ENCODE peak calls at places on chromosome 6, in six cellular contexts. One of them, this sample, is unnamed.

GRCh38 chr6:15375018-15375417 is 129.1 kb downstream of the JARID2 start:
- DNase-seq in H9: no peak
- DNase-seq in RWPE2: no peak
- DNase-seq in natural killer cell: no peak
- DNase-seq in brain microvascular endothelial cell: no peak
- DNase-seq in kidney epithelial cell: no peak
- DNase-seq in this sample: no peak

GRCh38 chr6:56851541-56852248 is 103.2 kb upstream of the BEND6 start:
- DNase-seq in H9: peak
- DNase-seq in RWPE2: no peak
- DNase-seq in natural killer cell: no peak
- DNase-seq in brain microvascular endothelial cell: peak
- DNase-seq in kidney epithelial cell: no peak
- DNase-seq in this sample: no peak

GRCh38 chr6:53464942-53465460 is 79.9 kb downstream of the GCLC start:
- DNase-seq in H9: no peak
- DNase-seq in RWPE2: no peak
- DNase-seq in natural killer cell: no peak
- DNase-seq in brain microvascular endothelial cell: no peak
- DNase-seq in kidney epithelial cell: no peak
- DNase-seq in this sample: no peak

GRCh38 chr6:1381397-1382330 is 7.7 kb upstream of the FOXF2 start:
- DNase-seq in H9: peak
- DNase-seq in RWPE2: no peak
- DNase-seq in natural killer cell: peak
- DNase-seq in brain microvascular endothelial cell: no peak
- DNase-seq in kidney epithelial cell: no peak
- DNase-seq in this sample: peak

GRCh38 chr6:14040042-14040441 is 77.5 kb upstream of the CD83 start:
- DNase-seq in H9: no peak
- DNase-seq in RWPE2: no peak
- DNase-seq in natural killer cell: no peak
- DNase-seq in brain microvascular endothelial cell: no peak
- DNase-seq in kidney epithelial cell: no peak
- DNase-seq in this sample: no peak

GRCh38 chr6:69795469-69796080 is 1.2 kb downstream of the LMBRD1 start:
- DNase-seq in H9: no peak
- DNase-seq in RWPE2: no peak
- DNase-seq in natural killer cell: no peak
- DNase-seq in brain microvascular endothelial cell: no peak
- DNase-seq in kidney epithelial cell: no peak
- DNase-seq in this sample: no peak

GRCh38 chr6:163296835-163297519 is 117.5 kb upstream of the QKI start:
- DNase-seq in H9: no peak
- DNase-seq in RWPE2: no peak
- DNase-seq in natural killer cell: no peak
- DNase-seq in brain microvascular endothelial cell: no peak
- DNase-seq in kidney epithelial cell: peak
- DNase-seq in this sample: no peak

GRCh38 chr6:13007744-13008143 is 291.2 kb downstream of the PHACTR1 start:
- DNase-seq in H9: no peak
- DNase-seq in RWPE2: no peak
- DNase-seq in natural killer cell: no peak
- DNase-seq in brain microvascular endothelial cell: no peak
- DNase-seq in kidney epithelial cell: no peak
- DNase-seq in this sample: no peak

GRCh38 chr6:16473184-16473907 is 235.0 kb downstream of the GMPR start:
- DNase-seq in H9: no peak
- DNase-seq in RWPE2: no peak
- DNase-seq in natural killer cell: no peak
- DNase-seq in brain microvascular endothelial cell: no peak
- DNase-seq in kidney epithelial cell: no peak
- DNase-seq in this sample: no peak

GRCh38 chr6:156791261-156791850 is 14.2 kb downstream of the ARID1B start:
- DNase-seq in H9: no peak
- DNase-seq in RWPE2: no peak
- DNase-seq in natural killer cell: no peak
- DNase-seq in brain microvascular endothelial cell: peak
- DNase-seq in kidney epithelial cell: no peak
- DNase-seq in this sample: no peak

GRCh38 chr6:170225852-170226417 is 64.9 kb downstream of the DLL1 start:
- DNase-seq in H9: no peak
- DNase-seq in RWPE2: peak
- DNase-seq in natural killer cell: no peak
- DNase-seq in brain microvascular endothelial cell: no peak
- DNase-seq in kidney epithelial cell: no peak
- DNase-seq in this sample: no peak

GRCh38 chr6:113412589-113413367 is 444.4 kb upstream of the MARCKS start:
- DNase-seq in H9: no peak
- DNase-seq in RWPE2: no peak
- DNase-seq in natural killer cell: no peak
- DNase-seq in brain microvascular endothelial cell: no peak
- DNase-seq in kidney epithelial cell: no peak
- DNase-seq in this sample: no peak

GRCh38 chr6:34573567-34574183 is 17.5 kb upstream of the SPDEF start:
- DNase-seq in H9: no peak
- DNase-seq in RWPE2: no peak
- DNase-seq in natural killer cell: no peak
- DNase-seq in brain microvascular endothelial cell: no peak
- DNase-seq in kidney epithelial cell: no peak
- DNase-seq in this sample: no peak
- TF ChIP-seq CTCF in H9: no peak
- TF ChIP-seq CTCF in RWPE2: no peak
- TF ChIP-seq CTCF in natural killer cell: no peak
- TF ChIP-seq CTCF in brain microvascular endothelial cell: no peak
- TF ChIP-seq CTCF in kidney epithelial cell: no peak
- TF ChIP-seq CTCF in this sample: no peak

GRCh38 chr6:158863646-158864045 is 44.5 kb upstream of the EZR start:
- DNase-seq in H9: no peak
- DNase-seq in RWPE2: no peak
- DNase-seq in natural killer cell: no peak
- DNase-seq in brain microvascular endothelial cell: peak
- DNase-seq in kidney epithelial cell: no peak
- DNase-seq in this sample: no peak
- TF ChIP-seq CTCF in H9: no peak
- TF ChIP-seq CTCF in RWPE2: no peak
- TF ChIP-seq CTCF in natural killer cell: no peak
- TF ChIP-seq CTCF in brain microvascular endothelial cell: no peak
- TF ChIP-seq CTCF in kidney epithelial cell: no peak
- TF ChIP-seq CTCF in this sample: no peak

DNA sequence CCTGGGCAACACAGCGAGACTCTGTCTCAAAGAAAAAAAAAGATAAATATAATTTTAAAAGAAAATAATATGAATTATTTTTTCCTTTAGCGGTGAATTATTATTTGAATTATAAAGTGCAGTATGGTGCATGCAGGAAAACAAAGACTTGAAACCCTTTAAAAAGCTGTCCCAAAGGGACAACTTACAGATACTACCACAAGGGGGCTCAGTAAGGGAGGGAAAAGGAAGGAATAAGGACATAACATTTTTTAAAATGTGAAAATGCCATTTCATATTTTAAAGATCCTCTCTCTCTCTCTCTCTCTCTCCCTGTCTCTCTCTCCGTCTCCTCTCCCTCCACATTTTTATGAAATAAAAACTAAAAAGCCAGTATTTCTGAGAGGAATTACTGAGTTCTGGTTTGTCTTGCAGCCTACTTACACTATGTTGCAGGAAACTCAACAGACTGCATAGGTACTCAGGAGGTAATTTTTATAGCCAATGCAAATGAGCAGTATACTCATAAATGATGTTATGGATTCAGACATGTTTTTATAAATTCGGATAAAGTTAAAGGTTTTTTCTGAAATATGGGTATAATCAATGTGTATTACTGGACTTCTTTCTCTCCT is 455.0 kb upstream of the GJE1 start:
- DNase-seq in H9: no peak
- DNase-seq in RWPE2: no peak
- DNase-seq in natural killer cell: no peak
- DNase-seq in brain microvascular endothelial cell: peak
- DNase-seq in kidney epithelial cell: no peak
- DNase-seq in this sample: no peak
- TF ChIP-seq CTCF in H9: peak
- TF ChIP-seq CTCF in RWPE2: peak
- TF ChIP-seq CTCF in natural killer cell: peak
- TF ChIP-seq CTCF in brain microvascular endothelial cell: peak
- TF ChIP-seq CTCF in kidney epithelial cell: peak
- TF ChIP-seq CTCF in this sample: peak

GRCh38 chr6:8064638-8065518 is 689 bp upstream of the BLOC1S5 start:
- DNase-seq in H9: peak
- DNase-seq in RWPE2: no peak
- DNase-seq in natural killer cell: no peak
- DNase-seq in brain microvascular endothelial cell: no peak
- DNase-seq in kidney epithelial cell: no peak
- DNase-seq in this sample: no peak

GRCh38 chr6:8059129-8059528 is 5.1 kb downstream of the BLOC1S5 start:
- DNase-seq in H9: no peak
- DNase-seq in RWPE2: no peak
- DNase-seq in natural killer cell: no peak
- DNase-seq in brain microvascular endothelial cell: no peak
- DNase-seq in kidney epithelial cell: no peak
- DNase-seq in this sample: no peak

GRCh38 chr6:8060346-8060745 is 3.8 kb downstream of the BLOC1S5 start:
- DNase-seq in H9: no peak
- DNase-seq in RWPE2: no peak
- DNase-seq in natural killer cell: no peak
- DNase-seq in brain microvascular endothelial cell: no peak
- DNase-seq in kidney epithelial cell: no peak
- DNase-seq in this sample: no peak

GRCh38 chr6:8063762-8064637 is at the start of gene BLOC1S5:
- DNase-seq in H9: peak
- DNase-seq in RWPE2: peak
- DNase-seq in natural killer cell: peak
- DNase-seq in brain microvascular endothelial cell: peak
- DNase-seq in kidney epithelial cell: peak
- DNase-seq in this sample: peak

GRCh38 chr6:8061736-8062135 is 2.5 kb downstream of the BLOC1S5 start:
- DNase-seq in H9: no peak
- DNase-seq in RWPE2: no peak
- DNase-seq in natural killer cell: no peak
- DNase-seq in brain microvascular endothelial cell: no peak
- DNase-seq in kidney epithelial cell: no peak
- DNase-seq in this sample: no peak
- TF ChIP-seq CTCF in H9: no peak
- TF ChIP-seq CTCF in RWPE2: no peak
- TF ChIP-seq CTCF in natural killer cell: no peak
- TF ChIP-seq CTCF in brain microvascular endothelial cell: no peak
- TF ChIP-seq CTCF in kidney epithelial cell: no peak
- TF ChIP-seq CTCF in this sample: no peak

GRCh38 chr6:166772518-166772917 is 145.5 kb upstream of the RPS6KA2 start:
- DNase-seq in H9: peak
- DNase-seq in RWPE2: no peak
- DNase-seq in natural killer cell: no peak
- DNase-seq in brain microvascular endothelial cell: no peak
- DNase-seq in kidney epithelial cell: no peak
- DNase-seq in this sample: no peak
- TF ChIP-seq CTCF in H9: peak
- TF ChIP-seq CTCF in RWPE2: peak
- TF ChIP-seq CTCF in natural killer cell: no peak
- TF ChIP-seq CTCF in brain microvascular endothelial cell: peak
- TF ChIP-seq CTCF in kidney epithelial cell: peak
- TF ChIP-seq CTCF in this sample: no peak

DNA sequence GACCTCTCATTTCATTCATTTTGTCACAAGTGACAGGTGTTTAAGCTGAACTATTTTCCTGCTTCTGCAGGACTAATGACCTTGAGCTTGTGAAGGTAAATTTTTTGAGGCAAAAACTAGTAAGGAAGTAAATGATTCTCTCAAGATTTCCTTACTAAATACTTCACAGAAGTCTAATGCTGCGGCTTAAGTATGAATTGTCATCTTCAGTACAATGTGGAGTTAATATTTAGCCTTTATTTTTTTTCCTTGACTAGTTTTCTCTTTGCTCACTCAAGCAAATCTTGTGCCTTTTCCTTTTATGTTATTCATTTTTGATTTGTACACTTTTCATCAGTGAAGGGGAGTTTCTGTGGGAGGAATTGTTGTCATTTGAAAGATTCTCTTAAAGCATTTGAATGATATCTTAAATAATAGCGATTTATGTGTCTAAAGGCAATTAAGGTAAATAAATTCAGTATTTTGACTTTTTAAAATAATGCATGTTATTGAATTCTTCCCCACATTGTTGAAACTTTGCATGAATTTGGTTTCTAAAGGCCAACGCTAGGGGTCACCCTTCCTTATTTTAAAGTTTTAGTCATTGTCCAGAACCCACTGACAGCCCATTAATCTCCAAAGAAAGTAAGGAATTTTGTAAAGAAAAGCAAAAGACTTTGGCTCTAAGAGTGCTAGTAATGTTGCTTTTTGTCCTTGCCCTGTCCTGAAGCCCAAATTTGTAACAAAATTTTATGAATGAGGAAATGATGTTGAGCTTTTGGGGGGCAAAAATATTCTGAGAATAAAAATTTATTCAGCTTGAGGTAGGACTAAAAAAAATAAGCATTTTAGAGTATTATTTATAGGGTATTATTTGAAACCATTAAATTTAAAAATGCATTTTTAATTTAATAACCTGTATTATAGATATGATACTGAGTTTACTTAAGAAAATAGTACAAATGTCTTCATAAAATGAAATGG is 157.4 kb upstream of the LAMA2 start:
- DNase-seq in H9: no peak
- DNase-seq in RWPE2: no peak
- DNase-seq in natural killer cell: no peak
- DNase-seq in brain microvascular endothelial cell: peak
- DNase-seq in kidney epithelial cell: no peak
- DNase-seq in this sample: no peak
- TF ChIP-seq CTCF in H9: peak
- TF ChIP-seq CTCF in RWPE2: peak
- TF ChIP-seq CTCF in natural killer cell: peak
- TF ChIP-seq CTCF in brain microvascular endothelial cell: peak
- TF ChIP-seq CTCF in kidney epithelial cell: peak
- TF ChIP-seq CTCF in this sample: peak

GRCh38 chr6:44397424-44398169 is 10.1 kb downstream of the CDC5L start:
- DNase-seq in H9: no peak
- DNase-seq in RWPE2: no peak
- DNase-seq in natural killer cell: no peak
- DNase-seq in brain microvascular endothelial cell: no peak
- DNase-seq in kidney epithelial cell: no peak
- DNase-seq in this sample: no peak
- TF ChIP-seq CTCF in H9: peak
- TF ChIP-seq CTCF in RWPE2: no peak
- TF ChIP-seq CTCF in natural killer cell: no peak
- TF ChIP-seq CTCF in brain microvascular endothelial cell: peak
- TF ChIP-seq CTCF in kidney epithelial cell: no peak
- TF ChIP-seq CTCF in this sample: no peak

GRCh38 chr6:40588070-40588384 is 863 bp upstream of the LRFN2 start:
- DNase-seq in H9: no peak
- DNase-seq in RWPE2: no peak
- DNase-seq in natural killer cell: no peak
- DNase-seq in brain microvascular endothelial cell: no peak
- DNase-seq in kidney epithelial cell: no peak
- DNase-seq in this sample: no peak
- TF ChIP-seq CTCF in H9: no peak
- TF ChIP-seq CTCF in RWPE2: peak
- TF ChIP-seq CTCF in natural killer cell: peak
- TF ChIP-seq CTCF in brain microvascular endothelial cell: peak
- TF ChIP-seq CTCF in kidney epithelial cell: no peak
- TF ChIP-seq CTCF in this sample: no peak